ENCODE peak calls at places on chromosomes 12 and 14, in five cellular contexts. U is H1, K is neural crest cell, O is tibial artery, T is dorsolateral prefrontal cortex. M is an unnamed sample.

GRCh38 chr12:121513464-121514183 is 67.2 kb downstream of the KDM2B start:
- DNase-seq in U (peak), K (no peak), O (no peak), T (no peak), M (no peak)

GRCh38 chr12:43835656-43836454 is at the start of gene TMEM117:
- DNase-seq in U (no peak), K (peak), O (peak), T (peak), M (peak)

GRCh38 chr14:95829321-95829720 is 47.3 kb upstream of the TUNAR start:
- DNase-seq in U (no peak), K (no peak), O (no peak), T (no peak), M (no peak)

GRCh38 chr12:127070512-127071157 is 1196.3 kb upstream of the TMEM132C start:
- DNase-seq in U (no peak), K (no peak), O (no peak), T (no peak), M (no peak)

GRCh38 chr12:98951401-98951800 is 306.3 kb downstream of the APAF1 start:
- DNase-seq in U (no peak), K (no peak), O (no peak), T (no peak), M (no peak)

GRCh38 chr12:100733817-100734593 is 60.6 kb upstream of the ANO4 start:
- DNase-seq in U (no peak), K (no peak), O (no peak), T (no peak), M (no peak)

GRCh38 chr12:19915392-19916192 is 452.7 kb upstream of the PDE3A start:
- DNase-seq in U (no peak), K (no peak), O (no peak), T (no peak), M (no peak)

GRCh38 chr12:52004042-52004648 is 2.6 kb upstream of the TAMALIN start:
- DNase-seq in U (no peak), K (peak), O (no peak), T (peak), M (no peak)

GRCh38 chr14:24659916-24660570 is 26.1 kb upstream of the GZMB start:
- DNase-seq in U (no peak), K (no peak), O (no peak), T (no peak), M (no peak)

GRCh38 chr12:110578522-110579238 is 4.4 kb downstream of the PPTC7 start:
- DNase-seq in U (no peak), K (no peak), O (no peak), T (no peak), M (no peak)

GRCh38 chr14:77980475-77981321 is 180.8 kb downstream of the ADCK1 start:
- DNase-seq in U (no peak), K (peak), O (no peak), T (no peak), M (peak)

GRCh38 chr12:106195638-106196037 is 52.2 kb downstream of the CKAP4 start:
- DNase-seq in U (no peak), K (no peak), O (peak), T (peak), M (no peak)

GRCh38 chr12:87196329-87196728 is 832.9 kb downstream of the C12orf50 start:
- DNase-seq in U (no peak), K (no peak), O (no peak), T (no peak), M (no peak)

GRCh38 chr12:39145175-39145999 is 240.0 kb upstream of the CPNE8 start:
- DNase-seq in U (no peak), K (peak), O (no peak), T (no peak), M (peak)

GRCh38 chr12:113647048-113647447 is 175.4 kb upstream of the LHX5 start:
- DNase-seq in U (no peak), K (peak), O (no peak), T (peak), M (no peak)

DNA sequence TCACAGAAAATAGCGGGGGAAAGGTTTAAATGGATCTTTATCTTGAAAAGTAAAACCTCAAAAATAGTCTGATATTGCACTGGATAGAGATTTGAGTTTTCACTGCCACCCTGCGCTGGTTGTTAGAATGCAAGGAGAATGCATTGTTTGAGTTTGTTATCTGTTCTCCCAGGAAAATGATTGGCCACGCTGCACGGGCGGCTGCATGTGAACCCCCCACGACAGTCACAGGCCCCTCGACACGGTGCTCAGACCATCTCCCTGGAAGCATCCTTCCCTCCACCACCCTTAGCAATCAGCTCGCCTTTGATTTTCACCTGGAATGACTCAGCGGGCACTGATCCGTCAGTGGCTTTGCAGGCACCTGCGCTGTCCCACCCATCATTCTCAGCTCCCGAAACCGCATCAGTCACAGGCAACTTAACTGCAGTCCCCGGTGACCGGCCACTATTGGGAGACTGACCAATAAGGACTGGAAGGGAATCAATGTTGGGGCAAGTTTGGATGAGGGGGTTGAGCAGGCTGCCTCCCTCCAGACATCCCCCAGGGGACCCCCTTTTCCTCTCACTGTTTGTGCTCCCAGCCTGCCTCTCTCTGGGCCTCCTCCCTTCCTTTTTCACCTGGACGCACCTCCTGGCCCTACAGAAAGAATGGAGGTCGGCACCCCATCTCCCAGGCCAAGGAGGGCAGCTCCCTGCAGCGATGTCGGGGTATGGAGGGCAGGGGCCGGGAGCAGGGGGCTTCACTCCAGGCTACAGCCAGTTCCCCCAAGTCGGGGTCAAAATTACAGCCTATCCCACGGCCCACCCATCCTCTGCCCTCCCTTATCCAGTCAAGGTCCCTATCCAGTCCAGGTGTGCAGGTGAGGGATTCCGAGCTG is 28.5 kb upstream of the C14orf180 start:
- DNase-seq in U (no peak), K (no peak), O (no peak), T (peak), M (no peak)
- TF ChIP-seq CTCF in U (no peak), K (no peak), O (no peak), T (no peak), M (no peak)

GRCh38 chr14:105187935-105188524 is 6.9 kb upstream of the NUDT14 start:
- DNase-seq in U (no peak), K (no peak), O (no peak), T (no peak), M (no peak)
- TF ChIP-seq CTCF in U (peak), K (no peak), O (no peak), T (no peak), M (no peak)

GRCh38 chr14:21860172-21860571 is 186.6 kb upstream of the OR4E1 start:
- DNase-seq in U (no peak), K (no peak), O (no peak), T (no peak), M (no peak)
- TF ChIP-seq CTCF in U (peak), K (peak), O (no peak), T (peak), M (peak)

GRCh38 chr12:4355843-4356327 is 23.6 kb downstream of the FGF23 start:
- DNase-seq in U (peak), K (peak), O (no peak), T (no peak), M (peak)
- TF ChIP-seq CTCF in U (peak), K (peak), O (no peak), T (peak), M (peak)

M was measured in progenitor cell of endocrine pancreas.